ENCODE peak calls at places on chromosomes 2 and 18, in four cellular contexts. T, E, L and B are unnamed samples.

GRCh38 chr2:17539993-17540812 is at the start of gene VSNL1:
- DNase-seq in L (no peak), E (peak; percentile 78), T (no peak), B (no peak)

GRCh38 chr18:79774111-79774510 is 23.6 kb upstream of the KCNG2 start:
- DNase-seq in L (no peak), E (no peak), T (no peak), B (no peak)

GRCh38 chr2:205627085-205627484 is 55.2 kb upstream of the NRP2 start:
- DNase-seq in E (no peak), L (no peak), T (no peak), B (no peak)

GRCh38 chr2:109265953-109266352 is 136.9 kb downstream of the SH3RF3 start:
- DNase-seq in L (no peak), E (no peak), T (no peak), B (no peak)

GRCh38 chr18:79556829-79557585 is 122.6 kb upstream of the CTDP1 start:
- DNase-seq in L (no peak), T (no peak), E (no peak), B (no peak)

GRCh38 chr2:182321096-182321495 is 105.7 kb downstream of the PDE1A start:
- DNase-seq in T (no peak), L (no peak), E (no peak), B (no peak)

GRCh38 chr2:146527166-146527565 is 1317.7 kb upstream of the ACVR2A start:
- DNase-seq in T (no peak), L (no peak), E (no peak), B (no peak)

GRCh38 chr18:74994502-74995403 is 214.2 kb downstream of the PTGR3 start:
- DNase-seq in E (no peak), L (peak; percentile 78), T (no peak), B (peak; percentile 29)

GRCh38 chr18:2774669-2775068 is 72.1 kb upstream of the EMILIN2 start:
- DNase-seq in E (no peak), L (no peak), T (no peak), B (no peak)

GRCh38 chr2:162086904-162087303 is 12.9 kb upstream of the DPP4 start:
- DNase-seq in T (no peak), E (no peak), L (no peak), B (no peak)

GRCh38 chr2:125562924-125563323 is 1093.0 kb upstream of the GYPC start:
- DNase-seq in T (no peak), L (no peak), E (no peak), B (no peak)